ENCODE peak calls at places on chromosomes 12 and 14, in four cellular contexts. R is WERI-Rb-1, F is left ventricle myocardium inferior, O is ovary. H is an unnamed sample.

GRCh38 chr14:59463773-59464650 is 1.2 kb downstream of the GPR135 start:
- DNase-seq in R (no peak), F (peak), O (peak), H (peak)

GRCh38 chr14:74589291-74589879 is 22.7 kb downstream of the LTBP2 start:
- DNase-seq in R (no peak), F (no peak), O (no peak), H (no peak)

GRCh38 chr14:61184117-61184516 is 97.0 kb downstream of the TMEM30B start:
- DNase-seq in R (no peak), F (no peak), O (no peak), H (no peak)

GRCh38 chr14:39395555-39396254 is 36.5 kb downstream of the FBXO33 start:
- DNase-seq in R (no peak), F (no peak), O (no peak), H (no peak)

GRCh38 chr12:24931666-24932405 is 17.1 kb downstream of the BCAT1 start:
- DNase-seq in R (no peak), F (no peak), O (no peak), H (no peak)

GRCh38 chr14:99077076-99077843 is 194.7 kb downstream of the BCL11B start:
- DNase-seq in R (no peak), F (no peak), O (no peak), H (no peak)

GRCh38 chr14:52124791-52125661 is 56.2 kb upstream of the NID2 start:
- DNase-seq in R (no peak), F (no peak), O (no peak), H (no peak)

GRCh38 chr12:106251636-106252035 is 3.8 kb upstream of the CKAP4 start:
- DNase-seq in R (no peak), F (no peak), O (no peak), H (peak)

GRCh38 chr12:47367912-47368537 is 288.3 kb upstream of the AMIGO2 start:
- DNase-seq in R (no peak), F (no peak), O (no peak), H (no peak)

GRCh38 chr12:117064049-117064448 is 35.2 kb downstream of the TESC start:
- DNase-seq in R (no peak), F (no peak), O (no peak), H (no peak)
- TF ChIP-seq CTCF in R (no peak), F (no peak), O (no peak), H (no peak)

DNA sequence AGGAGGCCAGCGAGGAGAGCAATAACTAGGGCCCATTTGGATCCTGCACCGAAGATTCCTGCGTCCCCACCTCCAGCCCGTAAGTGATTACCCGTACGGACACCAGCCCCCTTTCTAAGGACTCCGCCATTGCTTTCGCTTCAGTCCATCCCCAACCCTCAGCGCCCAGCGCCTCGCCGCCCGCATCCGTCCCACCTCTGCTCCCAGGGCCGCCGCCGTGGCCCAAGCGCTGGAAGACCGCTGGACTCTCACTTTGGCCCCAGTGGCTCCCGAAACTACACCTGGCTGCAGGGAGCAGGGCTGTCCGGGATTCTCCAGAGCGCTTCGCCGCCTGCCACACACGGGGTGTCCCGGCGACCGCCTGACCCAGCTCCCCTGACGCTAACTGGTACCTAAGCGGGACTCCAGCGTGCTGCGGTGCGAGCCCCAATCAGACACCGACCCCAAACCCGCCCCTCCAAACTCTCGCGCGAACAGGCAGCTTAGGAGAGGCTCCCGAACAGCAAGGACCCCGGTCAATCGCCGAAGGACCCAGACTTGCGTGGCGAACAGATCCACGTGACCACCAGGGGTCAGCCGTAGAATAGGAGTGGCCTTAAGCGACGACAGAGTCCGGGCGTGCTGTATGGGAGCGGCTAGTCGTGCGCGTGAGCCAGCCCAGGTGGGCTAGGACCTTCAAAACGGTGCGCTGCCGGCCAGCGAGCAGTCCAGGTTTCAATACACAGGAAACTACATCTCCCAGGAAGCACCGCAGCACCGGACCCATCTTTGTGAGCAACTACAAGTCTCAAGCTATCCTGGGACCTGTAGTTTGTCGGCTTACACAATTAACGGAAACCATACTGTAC is at the start of gene CNPY2:
- DNase-seq in R (peak), F (peak), O (peak), H (peak)
- TF ChIP-seq CTCF in R (peak), F (peak), O (no peak), H (no peak)

GRCh38 chr12:64347630-64348029 is 42.9 kb downstream of the C12orf56 start:
- DNase-seq in R (no peak), F (no peak), O (no peak), H (no peak)

GRCh38 chr12:64351265-64351664 is 39.3 kb downstream of the C12orf56 start:
- DNase-seq in R (no peak), F (no peak), O (no peak), H (no peak)

GRCh38 chr12:64352181-64352580 is 38.4 kb downstream of the C12orf56 start:
- DNase-seq in R (no peak), F (no peak), O (no peak), H (no peak)
- TF ChIP-seq CTCF in R (no peak), F (no peak), O (no peak), H (no peak)

GRCh38 chr12:52382854-52383253 is 2.6 kb downstream of the KRT84 start:
- DNase-seq in R (no peak), F (no peak), O (no peak), H (no peak)

GRCh38 chr12:52379536-52379935 is 5.9 kb downstream of the KRT84 start:
- DNase-seq in R (no peak), F (no peak), O (no peak), H (no peak)

GRCh38 chr12:52381206-52381605 is 4.2 kb downstream of the KRT84 start:
- DNase-seq in R (no peak), F (no peak), O (no peak), H (no peak)

GRCh38 chr12:52378091-52378490 is 7.4 kb downstream of the KRT84 start:
- DNase-seq in R (no peak), F (no peak), O (no peak), H (no peak)

DNA sequence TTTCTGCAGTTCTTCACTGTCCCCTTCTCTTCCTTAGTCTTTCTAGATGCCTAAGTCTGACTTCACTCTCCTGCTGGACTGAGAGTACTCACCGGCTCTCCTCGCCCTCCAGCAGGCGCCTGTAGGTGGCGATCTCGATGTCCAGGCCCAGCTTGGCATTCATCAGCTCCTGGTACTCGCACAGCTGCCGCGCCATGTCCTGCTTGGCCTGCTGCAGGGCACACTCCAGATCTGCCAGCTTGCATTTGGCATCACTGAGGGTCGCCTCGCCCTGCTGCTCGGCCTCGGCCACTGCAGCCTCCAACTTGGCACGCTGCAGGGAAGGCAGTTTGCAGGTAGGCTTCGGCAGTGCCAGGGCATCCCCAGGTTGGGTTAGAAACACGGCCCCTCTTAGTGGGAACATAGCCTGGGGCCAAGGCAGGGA is 5.2 kb downstream of the KRT84 start:
- DNase-seq in R (peak), F (no peak), O (no peak), H (peak)
- TF ChIP-seq CTCF in R (peak), F (peak), O (no peak), H (peak)

GRCh38 chr14:102437997-102438922 is 71.3 kb downstream of the ANKRD9 start:
- DNase-seq in R (peak), F (peak), O (peak), H (peak)
- TF ChIP-seq CTCF in R (peak), F (peak), O (peak), H (peak)

GRCh38 chr14:22657861-22658260 is 13.7 kb upstream of the OR6J1 start:
- DNase-seq in R (no peak), F (no peak), O (no peak), H (no peak)
- TF ChIP-seq CTCF in R (peak), F (peak), O (no peak), H (no peak)

GRCh38 chr12:51911788-51912711 is 4.7 kb downstream of the ACVRL1 start:
- DNase-seq in R (no peak), F (no peak), O (no peak), H (no peak)

GRCh38 chr12:51914034-51914923 is 7.0 kb downstream of the ACVRL1 start:
- DNase-seq in R (no peak), F (peak), O (no peak), H (no peak)

GRCh38 chr12:51915003-51915625 is 7.8 kb downstream of the ACVRL1 start:
- DNase-seq in R (no peak), F (no peak), O (no peak), H (no peak)

GRCh38 chr12:51911307-51911706 is 4.0 kb downstream of the ACVRL1 start:
- DNase-seq in R (no peak), F (no peak), O (no peak), H (no peak)

DNA sequence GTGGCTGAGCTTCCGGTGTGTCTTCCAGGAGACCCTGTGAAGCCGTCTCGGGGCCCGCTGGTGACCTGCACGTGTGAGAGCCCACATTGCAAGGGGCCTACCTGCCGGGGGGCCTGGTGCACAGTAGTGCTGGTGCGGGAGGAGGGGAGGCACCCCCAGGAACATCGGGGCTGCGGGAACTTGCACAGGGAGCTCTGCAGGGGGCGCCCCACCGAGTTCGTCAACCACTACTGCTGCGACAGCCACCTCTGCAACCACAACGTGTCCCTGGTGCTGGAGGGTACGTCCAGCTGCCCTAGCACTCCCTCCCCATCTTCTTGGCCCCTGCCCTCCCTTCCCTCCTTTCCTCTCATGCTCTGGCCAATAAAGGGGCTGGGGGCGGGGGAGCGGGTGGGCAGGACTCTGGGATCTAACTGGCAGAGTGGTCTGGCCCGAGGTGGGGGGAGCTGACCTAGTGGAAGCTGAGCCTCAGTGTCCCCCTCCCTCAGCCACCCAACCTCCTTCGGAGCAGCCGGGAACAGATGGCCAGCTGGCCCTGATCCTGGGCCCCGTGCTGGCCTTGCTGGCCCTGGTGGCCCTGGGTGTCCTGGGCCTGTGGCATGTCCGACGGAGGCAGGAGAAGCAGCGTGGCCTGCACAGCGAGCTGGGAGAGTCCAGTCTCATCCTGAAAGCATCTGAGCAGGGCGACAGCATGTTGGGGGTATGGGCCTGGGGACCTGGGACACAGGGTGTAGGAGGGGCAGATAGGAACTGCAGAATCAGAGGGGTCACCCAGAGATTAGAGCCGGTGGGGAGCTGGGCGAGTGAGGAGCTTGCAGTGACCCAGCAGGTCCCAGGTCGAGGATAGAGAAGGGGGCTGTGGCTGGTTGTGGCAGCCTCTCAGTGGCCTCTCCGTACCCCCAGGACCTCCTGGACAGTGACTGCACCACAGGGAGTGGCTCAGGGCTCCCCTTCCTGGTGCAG is 6.0 kb downstream of the ACVRL1 start:
- DNase-seq in R (peak), F (no peak), O (no peak), H (no peak)
- TF ChIP-seq CTCF in R (peak), F (no peak), O (no peak), H (peak)

GRCh38 chr14:72634910-72635647 is 258.8 kb downstream of the DPF3 start:
- DNase-seq in R (no peak), F (no peak), O (no peak), H (no peak)
- TF ChIP-seq CTCF in R (no peak), F (no peak), O (no peak), H (no peak)